ENCODE peak calls at places on chromosomes 1 and 21, in five cellular contexts. R, A, C, Y and E are unnamed samples.

GRCh38 chr1:30295674-30296073 is 427.7 kb downstream of the MATN1 start:
- DNase-seq in Y (no peak), A (no peak), C (no peak), R (no peak), E (no peak)

GRCh38 chr1:156474966-156475365 is 25.6 kb downstream of the MEF2D start:
- DNase-seq in R (no peak), A (no peak), Y (no peak), C (no peak), E (no peak)

GRCh38 chr1:235679644-235680043 is 30.1 kb upstream of the GNG4 start:
- DNase-seq in C (no peak), R (no peak), Y (no peak), A (peak), E (no peak)

GRCh38 chr1:41850029-41850428 is 68.7 kb downstream of the HIVEP3 start:
- DNase-seq in A (no peak), C (no peak), Y (no peak), R (no peak), E (no peak)

GRCh38 chr21:32328595-32328994 is 29.9 kb downstream of the MRAP start:
- DNase-seq in R (no peak), A (no peak), Y (peak), C (no peak), E (no peak)

GRCh38 chr1:183097438-183098051 is 74.3 kb downstream of the LAMC1 start:
- DNase-seq in Y (peak), R (no peak), C (no peak), A (no peak), E (no peak)

GRCh38 chr1:198072177-198072576 is 84.6 kb upstream of the NEK7 start:
- DNase-seq in R (no peak), Y (no peak), A (no peak), C (no peak), E (no peak)

GRCh38 chr1:224781800-224782199 is 147.7 kb upstream of the DNAH14 start:
- DNase-seq in R (no peak), A (no peak), Y (no peak), C (no peak), E (no peak)

GRCh38 chr1:162605225-162605927 is 26.9 kb upstream of the DDR2 start:
- DNase-seq in A (no peak), C (no peak), R (no peak), Y (peak), E (no peak)
- H3K27ac ChIP-seq in A (no peak), C (no peak), R (no peak), Y (no peak), E (no peak)

DNA sequence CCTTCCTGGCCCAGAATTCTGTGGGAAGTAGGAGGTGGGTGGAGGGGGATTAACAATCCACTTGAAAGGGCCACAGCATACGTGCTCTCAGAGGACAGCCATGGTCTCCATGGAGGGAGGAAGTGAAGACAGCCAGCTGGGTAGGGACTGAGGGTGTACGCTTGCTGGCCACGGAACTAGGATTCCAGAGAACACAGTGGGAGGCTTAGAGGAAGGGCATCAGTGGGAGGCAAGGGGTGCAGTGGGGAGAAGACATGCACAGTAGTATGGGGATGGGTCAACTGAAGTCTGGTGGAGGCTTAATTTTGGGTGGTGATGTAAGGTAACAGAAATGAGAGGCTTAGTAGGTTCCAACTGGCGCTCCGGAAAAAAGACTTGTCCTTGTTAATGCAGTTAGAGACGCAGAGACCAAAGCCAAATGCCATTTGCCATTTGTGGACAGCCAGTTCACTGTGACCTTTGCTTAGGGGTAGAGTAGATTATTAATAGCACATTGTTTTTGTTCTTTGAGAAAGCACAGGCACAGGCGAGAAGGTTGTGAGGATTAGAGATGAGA is 103.0 kb downstream of the ZSCAN20 start:
- DNase-seq in A (no peak), R (no peak), Y (no peak), C (peak), E (no peak)
- H3K4me3 ChIP-seq in A (no peak), R (no peak), Y (no peak), C (peak), E (no peak)

DNA sequence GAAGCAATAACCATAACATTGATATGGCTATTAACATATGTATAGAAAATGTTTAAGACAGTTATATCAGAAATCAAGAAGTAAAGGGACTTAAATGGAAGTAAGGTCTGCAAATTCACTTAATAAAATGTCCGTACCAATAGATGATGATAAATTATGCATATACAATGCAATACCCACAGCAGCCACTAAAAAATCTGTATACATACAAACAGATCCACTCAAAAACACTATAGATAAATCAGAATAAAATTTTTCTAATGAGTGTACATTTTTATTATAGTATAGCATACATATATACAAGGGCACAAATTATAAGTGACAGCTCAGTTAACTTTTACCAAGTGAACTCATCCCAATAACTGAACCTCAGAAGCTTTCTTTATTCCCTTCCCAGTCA is 6.0 kb downstream of the LORICRIN start:
- DNase-seq in Y (no peak), C (no peak), R (no peak), A (no peak), E (no peak)
- TF ChIP-seq CTCF in Y (no peak), C (no peak), R (no peak), A (no peak), E (peak)

DNA sequence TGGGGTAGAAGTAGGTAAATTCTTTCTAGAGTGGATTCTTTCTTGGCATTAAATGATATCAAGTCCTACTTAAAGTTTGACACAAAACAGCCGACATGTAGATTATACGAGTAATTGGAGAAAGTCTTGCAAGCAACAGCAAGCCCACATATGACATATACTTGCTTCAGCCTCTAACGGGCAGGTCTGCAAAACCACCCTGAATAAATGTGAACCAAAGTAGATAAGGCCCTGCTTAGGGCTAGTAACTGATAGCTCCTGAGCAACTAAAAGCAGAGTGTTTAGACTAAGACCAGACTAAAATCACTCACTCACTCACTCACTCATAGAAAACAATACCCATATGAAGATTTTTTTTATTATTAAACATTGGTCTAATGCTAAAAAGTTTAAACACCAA is 203.1 kb downstream of the LTN1 start:
- DNase-seq in R (no peak), Y (no peak), A (no peak), C (no peak), E (no peak)
- H3K27ac ChIP-seq in R (no peak), Y (no peak), A (no peak), C (no peak), E (no peak)

GRCh38 chr1:117657031-117657430 is 51.2 kb downstream of the TENT5C start:
- DNase-seq in R (peak), Y (no peak), A (peak), C (no peak), E (no peak)
- H3K4me3 ChIP-seq in R (no peak), Y (no peak), A (no peak), C (no peak), E (no peak)

GRCh38 chr1:47276850-47277249 is 37.1 kb downstream of the STIL start:
- DNase-seq in A (no peak), R (no peak), C (no peak), Y (no peak), E (no peak)
- TF ChIP-seq CTCF in A (no peak), R (no peak), C (no peak), Y (no peak), E (no peak)

GRCh38 chr1:2267862-2268261 is 39.7 kb downstream of the SKI start:
- DNase-seq in C (no peak), Y (no peak), A (no peak), R (no peak), E (no peak)

GRCh38 chr1:2268285-2269056 is 40.4 kb downstream of the SKI start:
- DNase-seq in A (no peak), Y (no peak), C (no peak), R (no peak), E (no peak)

GRCh38 chr1:2269193-2269921 is 41.2 kb downstream of the SKI start:
- DNase-seq in C (no peak), R (no peak), Y (no peak), A (no peak), E (no peak)

GRCh38 chr1:2267051-2267830 is 39.1 kb downstream of the SKI start:
- DNase-seq in A (no peak), C (no peak), R (no peak), Y (no peak), E (no peak)

GRCh38 chr1:2266301-2266967 is 38.3 kb downstream of the SKI start:
- DNase-seq in C (no peak), A (no peak), R (no peak), Y (no peak), E (no peak)
- H3K27ac ChIP-seq in C (no peak), A (no peak), R (no peak), Y (peak), E (no peak)

GRCh38 chr1:168706376-168706995 is 22.5 kb downstream of the DPT start:
- DNase-seq in A (no peak), C (no peak), Y (no peak), R (no peak), E (no peak)

GRCh38 chr1:168709896-168710305 is 19.1 kb downstream of the DPT start:
- DNase-seq in Y (peak), C (no peak), R (no peak), A (no peak), E (no peak)

GRCh38 chr1:168714012-168714411 is 15.0 kb downstream of the DPT start:
- DNase-seq in C (no peak), R (peak), Y (no peak), A (no peak), E (no peak)

GRCh38 chr1:168708698-168709406 is 20.2 kb downstream of the DPT start:
- DNase-seq in A (no peak), Y (no peak), R (no peak), C (no peak), E (no peak)

GRCh38 chr1:168709407-168709891 is 19.6 kb downstream of the DPT start:
- DNase-seq in R (no peak), C (no peak), A (no peak), Y (peak), E (no peak)
- H3K4me3 ChIP-seq in R (no peak), C (peak), A (no peak), Y (no peak), E (no peak)

GRCh38 chr1:151281225-151281968 is 702 bp upstream of the ZNF687 start:
- DNase-seq in A (peak), Y (peak), C (peak), R (peak), E (peak)
- TF ChIP-seq CTCF in A (peak), Y (peak), C (peak), R (peak), E (no peak)